ENCODE peak calls at places on chromosomes 3 and 15, in nine cellular contexts. R is SK-N-SH, V is transverse colon, A is sigmoid colon, L is upper lobe of left lung, B is stomach, F is K562, Z is A549, N is ovary. S is an unnamed sample.

GRCh38 chr3:172024679-172025078 is 14.7 kb upstream of the FNDC3B start:
- DNase-seq in L (no peak), F (no peak), R (no peak), A (no peak), V (no peak), N (no peak), Z (no peak), B (no peak), S (no peak)

GRCh38 chr15:83545803-83546534 is 98.8 kb downstream of the SH3GL3 start:
- DNase-seq in F (no peak), V (no peak), B (no peak), N (no peak), R (no peak), Z (no peak), L (no peak), A (no peak), S (no peak)

GRCh38 chr3:174430986-174431385 is 428.1 kb upstream of the NAALADL2 start:
- DNase-seq in F (no peak), L (no peak), B (no peak), R (no peak), A (no peak), Z (no peak), N (no peak), V (no peak), S (no peak)

GRCh38 chr15:93029613-93030429 is 59.2 kb downstream of the RGMA start:
- DNase-seq in R (no peak), A (peak), Z (no peak), F (no peak), V (no peak), N (peak), B (no peak), L (peak), S (no peak)

GRCh38 chr3:81743096-81744025 is 18.1 kb downstream of the GBE1 start:
- DNase-seq in N (peak), A (peak), Z (peak), V (no peak), B (no peak), F (peak), R (no peak), L (no peak), S (peak)

GRCh38 chr3:179969525-179969924 is 67.2 kb downstream of the PEX5L start:
- DNase-seq in L (no peak), B (no peak), F (no peak), A (no peak), V (no peak), Z (peak), R (no peak), N (no peak), S (no peak)

GRCh38 chr3:37435572-37435971 is 261.2 kb upstream of the LRRFIP2 start:
- DNase-seq in F (no peak), L (no peak), A (no peak), N (no peak), V (no peak), Z (no peak), B (no peak), R (no peak), S (no peak)

GRCh38 chr3:44687898-44688297 is 24.6 kb upstream of the ZNF502 start:
- DNase-seq in L (no peak), V (no peak), N (no peak), A (no peak), Z (no peak), F (no peak), R (no peak), B (no peak), S (no peak)

GRCh38 chr3:135751991-135752390 is 213.5 kb upstream of the PPP2R3A start:
- DNase-seq in N (no peak), R (no peak), F (no peak), V (no peak), A (no peak), B (no peak), Z (no peak), L (no peak), S (peak)

GRCh38 chr3:125644036-125645025 is 49.0 kb upstream of the OSBPL11 start:
- DNase-seq in F (no peak), L (no peak), A (peak), Z (no peak), V (peak), B (no peak), N (peak), R (no peak), S (no peak)

GRCh38 chr3:98966862-98967554 is 65.5 kb upstream of the DCBLD2 start:
- DNase-seq in A (no peak), F (no peak), V (no peak), N (no peak), R (no peak), L (no peak), Z (peak), B (no peak), S (no peak)

GRCh38 chr3:32120480-32120879 is 14.1 kb downstream of the GPD1L start:
- DNase-seq in B (no peak), L (no peak), A (no peak), Z (no peak), N (no peak), V (no peak), R (no peak), F (no peak), S (no peak)

GRCh38 chr15:72175186-72176044 is 22.2 kb downstream of the GRAMD2A start:
- DNase-seq in N (no peak), R (no peak), L (no peak), Z (no peak), F (no peak), V (no peak), A (no peak), B (no peak), S (no peak)

GRCh38 chr3:7800006-7800780 is 701.4 kb upstream of the LMCD1 start:
- DNase-seq in B (no peak), Z (no peak), V (no peak), F (no peak), N (no peak), A (no peak), R (peak), L (no peak), S (peak)

GRCh38 chr15:62912282-62912681 is 130.3 kb upstream of the TPM1 start:
- DNase-seq in Z (no peak), V (no peak), L (no peak), A (no peak), F (no peak), R (no peak), B (no peak), N (no peak), S (no peak)

DNA sequence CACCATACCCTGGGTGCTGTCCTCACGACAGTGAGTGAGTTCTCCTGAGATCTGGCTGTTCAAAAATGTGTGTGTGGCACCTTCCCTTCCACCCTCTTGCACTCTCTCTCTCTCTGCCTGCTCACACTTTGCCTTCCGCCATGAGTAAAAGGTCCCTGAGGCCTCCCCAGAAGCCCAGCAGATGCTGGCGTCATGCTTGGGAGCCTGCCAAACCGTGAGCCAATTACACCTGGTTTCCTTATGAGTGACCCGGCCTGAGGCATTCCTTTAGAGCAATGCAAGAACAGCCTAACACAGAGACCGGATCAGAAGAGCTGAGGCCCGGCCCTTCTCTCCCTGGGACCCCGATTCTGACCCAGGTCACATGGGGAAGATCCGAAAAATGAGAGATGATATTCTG is 15.4 kb downstream of the TMEM44 start:
- DNase-seq in V (no peak), Z (no peak), N (no peak), B (no peak), L (no peak), A (no peak), R (no peak), F (no peak), S (no peak)
- TF ChIP-seq EP300 in V (no peak), Z (no peak), N (no peak), B (no peak), L (no peak), A (no peak), R (no peak), F (no peak), S (no peak)

DNA sequence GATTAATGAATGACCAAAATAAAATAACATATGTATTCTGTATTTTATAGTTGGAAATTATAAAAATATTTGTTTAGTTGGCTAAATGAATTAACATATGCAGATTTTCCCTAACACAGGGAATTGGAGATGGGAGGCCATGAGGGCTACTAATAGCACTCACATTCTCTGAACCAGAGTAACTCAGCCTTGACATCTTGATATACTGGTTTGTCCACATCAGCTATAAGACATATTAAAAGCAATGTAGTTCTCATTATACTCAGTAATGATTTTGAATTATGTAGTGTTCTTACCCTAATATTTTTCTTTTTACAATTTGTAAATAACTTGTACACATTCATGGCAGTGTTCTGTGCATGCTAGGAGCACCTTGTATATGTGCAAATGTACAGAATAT is 255.9 kb downstream of the EPHA6 start:
- DNase-seq in N (no peak), A (no peak), R (no peak), L (no peak), Z (no peak), F (no peak), V (no peak), B (no peak), S (no peak)
- TF ChIP-seq EP300 in N (no peak), A (no peak), R (no peak), L (no peak), Z (no peak), F (no peak), V (no peak), B (no peak), S (no peak)

DNA sequence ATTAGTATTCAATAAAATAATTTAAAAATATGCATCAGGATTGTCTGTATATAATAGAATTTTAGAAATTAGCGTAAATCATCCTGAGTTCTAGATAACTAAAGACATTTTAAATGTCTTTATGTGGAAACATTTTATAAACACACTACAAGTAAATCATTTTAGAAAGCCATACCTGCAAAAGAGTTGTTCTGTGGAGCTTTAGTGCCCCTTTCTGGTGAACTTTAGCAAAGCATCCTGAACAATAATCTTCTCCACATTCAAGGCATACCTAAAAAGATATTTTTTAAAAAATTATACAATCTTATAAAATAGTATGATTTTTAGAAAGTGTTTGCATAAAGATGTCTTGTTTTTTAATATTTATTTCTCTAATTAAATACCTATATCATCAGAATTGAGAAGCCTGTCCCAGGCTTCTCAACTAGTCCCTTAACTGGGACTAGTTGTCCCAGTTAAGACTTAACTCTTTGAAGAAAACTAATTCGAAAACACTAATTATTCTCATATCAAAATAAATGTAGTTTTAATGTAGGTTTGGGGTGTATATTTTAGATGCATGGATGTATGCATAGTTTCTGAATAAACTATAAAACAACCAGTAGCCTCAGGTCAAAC is 29.7 kb downstream of the ZBBX start:
- DNase-seq in A (no peak), Z (peak), N (no peak), F (no peak), L (no peak), V (no peak), B (no peak), R (no peak), S (no peak)
- TF ChIP-seq EP300 in A (no peak), Z (no peak), N (no peak), F (no peak), L (no peak), V (no peak), B (no peak), R (no peak), S (no peak)

DNA sequence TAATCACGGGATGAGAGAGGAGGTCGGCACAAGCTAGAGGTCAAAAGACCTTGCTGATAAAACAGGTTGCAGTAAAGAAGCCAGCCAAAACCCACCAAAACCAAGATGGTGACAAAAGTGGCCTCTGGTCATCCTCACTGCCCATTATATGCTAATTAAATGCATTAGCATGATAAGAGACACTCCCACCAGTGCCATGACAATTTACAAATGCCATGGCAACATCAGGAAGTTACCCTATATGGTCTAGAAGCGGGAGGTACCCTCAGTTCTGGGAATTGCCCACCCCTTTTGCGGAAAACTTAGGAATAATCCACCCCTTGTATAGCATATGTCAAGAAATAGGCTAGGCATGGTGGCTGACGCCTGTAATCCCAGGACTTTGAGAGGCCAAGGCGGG is 4.3 kb upstream of the ULK4 start:
- DNase-seq in Z (no peak), F (no peak), V (no peak), B (no peak), R (no peak), L (no peak), A (no peak), N (no peak), S (no peak)
- TF ChIP-seq EP300 in Z (no peak), F (no peak), V (no peak), B (no peak), R (no peak), L (no peak), A (no peak), N (no peak), S (no peak)

GRCh38 chr3:122085666-122086065 is 30.5 kb downstream of the CD86 start:
- DNase-seq in L (no peak), V (no peak), R (no peak), A (no peak), B (no peak), F (no peak), Z (no peak), N (no peak), S (no peak)
- TF ChIP-seq EP300 in L (no peak), V (no peak), R (no peak), A (no peak), B (no peak), F (no peak), Z (no peak), N (no peak), S (no peak)

GRCh38 chr15:98760975-98761374 is 112.6 kb downstream of the IGF1R start:
- DNase-seq in L (no peak), Z (no peak), V (no peak), B (no peak), R (no peak), N (no peak), F (no peak), A (no peak), S (no peak)
- TF ChIP-seq EP300 in L (no peak), Z (no peak), V (no peak), B (no peak), R (no peak), N (no peak), F (no peak), A (no peak), S (no peak)

GRCh38 chr15:48331796-48332641 is 790 bp downstream of the DUT start:
- DNase-seq in N (peak), A (peak), V (peak), R (peak), F (peak), L (peak), Z (peak), B (peak), S (no peak)
- TF ChIP-seq EP300 in N (no peak), A (no peak), V (no peak), R (no peak), F (no peak), L (no peak), Z (no peak), B (no peak), S (no peak)